ENCODE peak calls at places on chromosomes 12 and 14, in nine cellular contexts. W is AG09309; I is amniotic stem cell; S is AG08396; O is lower lobe of right lung; H is CD8-positive, alpha-beta memory T cell; Y is activated naive CD8-positive, alpha-beta T cell treated with anti-CD3 and anti-CD28 coated beads for 36 hours; V is CD8-positive, alpha-beta T cell; M is stimulated activated CD4-positive, alpha-beta T cell treated with anti-CD3 and anti-CD28 coated beads, Interleukin-1b, Interleukin-23, amount 100 ng/mL, for 1 hour. F is an unnamed sample.

GRCh38 chr12:47361389-47362031 is 281.8 kb upstream of the AMIGO2 start:
- DNase-seq in W (no peak), I (no peak), S (no peak), O (no peak), H (peak), Y (peak), V (peak), M (no peak), F (no peak)

GRCh38 chr12:25151476-25151875 is 43.5 kb downstream of the DNAI7 start:
- DNase-seq in W (peak), I (peak), S (peak), O (no peak), H (no peak), Y (no peak), V (no peak), M (no peak), F (no peak)

GRCh38 chr14:52042371-52043037 is 26.4 kb downstream of the NID2 start:
- DNase-seq in W (no peak), I (no peak), S (no peak), O (no peak), H (no peak), Y (no peak), V (no peak), M (no peak), F (no peak)

GRCh38 chr12:115872919-115873357 is 404.6 kb downstream of the MED13L start:
- DNase-seq in W (no peak), I (no peak), S (no peak), O (no peak), H (no peak), Y (no peak), V (no peak), M (no peak), F (no peak)

GRCh38 chr12:57090924-57091632 is 2.2 kb downstream of the NAB2 start:
- DNase-seq in W (no peak), I (no peak), S (no peak), O (no peak), H (no peak), Y (no peak), V (no peak), M (no peak), F (no peak)

GRCh38 chr12:57604454-57605307 is at the start of gene DTX3:
- DNase-seq in W (no peak), I (no peak), S (peak), O (no peak), H (no peak), Y (peak), V (peak), M (no peak), F (no peak)

GRCh38 chr12:126747530-126748149 is 1519.3 kb upstream of the TMEM132C start:
- DNase-seq in W (no peak), I (no peak), S (no peak), O (peak), H (peak), Y (peak), V (peak), M (no peak), F (no peak)

GRCh38 chr12:7935773-7936581 is at the start of gene SLC2A3:
- DNase-seq in W (peak), I (peak), S (peak), O (no peak), H (peak), Y (peak), V (peak), M (peak), F (peak)

F was measured in neuronal stem cell.